ENCODE peak calls at places on chromosomes 4 and X, in five cellular contexts. M is HEK293T, G is IMR-90, V is endothelial cell of umbilical vein, Q is Calu3. B is an unnamed sample.

GRCh38 chrX:71542411-71542810 is 9.5 kb downstream of the OGT start:
- DNase-seq in V (peak), G (peak), M (no peak), Q (no peak), B (no peak)

GRCh38 chr4:15479913-15480185 is 10.2 kb downstream of the CC2D2A start:
- DNase-seq in M (no peak), V (no peak), G (peak), Q (no peak), B (no peak)

GRCh38 chr4:184550476-184550875 is 76.1 kb upstream of the IRF2 start:
- DNase-seq in G (no peak), V (no peak), M (no peak), Q (no peak), B (no peak)

GRCh38 chrX:12802741-12803140 is 11.5 kb downstream of the PRPS2 start:
- DNase-seq in V (no peak), G (no peak), Q (no peak), M (no peak), B (no peak)

GRCh38 chr4:112245383-112245782 is 13.8 kb downstream of the AP1AR start:
- DNase-seq in G (peak), V (no peak), Q (no peak), M (no peak), B (no peak)

GRCh38 chrX:13826770-13827169 is 9.9 kb upstream of the GPM6B start:
- DNase-seq in Q (no peak), M (no peak), G (no peak), V (no peak), B (no peak)

GRCh38 chrX:95505721-95506120 is 1178.9 kb upstream of the DIAPH2 start:
- DNase-seq in G (no peak), V (no peak), M (no peak), Q (no peak), B (peak)

GRCh38 chr4:113003841-113004240 is 45.6 kb upstream of the ANK2 start:
- DNase-seq in Q (no peak), G (no peak), M (no peak), V (no peak), B (no peak)

GRCh38 chrX:10197597-10198210 is 40.9 kb downstream of the CLCN4 start:
- DNase-seq in G (no peak), M (no peak), V (no peak), Q (no peak), B (no peak)

GRCh38 chr4:155639674-155640529 is 26.7 kb upstream of the GUCY1A1 start:
- DNase-seq in M (no peak), G (no peak), V (peak), Q (no peak), B (no peak)

GRCh38 chr4:101187837-101188236 is 159.5 kb downstream of the PPP3CA start:
- DNase-seq in G (no peak), M (no peak), V (peak), Q (no peak), B (no peak)

GRCh38 chr4:95510145-95510544 is 38.6 kb downstream of the UNC5C start:
- DNase-seq in V (peak), Q (no peak), G (peak), M (no peak), B (no peak)

B was measured in neuronal stem cell.